ENCODE peak calls at places on chromosomes 4 and X, in seven cellular contexts. U is coronary artery, Q is endothelial cell, J is activated B cell treated with CpG ODN at 0.5 μM for 24 hours, Y is astrocyte of the cerebellum, X is lower lobe of right lung, W is WTC11. V is an unnamed sample.

GRCh38 chrX:110791206-110791605 is 4.4 kb downstream of the CHRDL1 start:
- DNase-seq in W (no peak), Y (no peak), X (no peak), U (no peak), J (no peak), Q (no peak), V (no peak)

GRCh38 chr4:183571350-183572076 is 66.7 kb downstream of the ING2 start:
- DNase-seq in X (peak), Y (no peak), W (no peak), Q (no peak), U (no peak), J (no peak), V (no peak)

GRCh38 chr4:124691801-124692200 is 20.7 kb downstream of the ANKRD50 start:
- DNase-seq in Q (no peak), X (no peak), Y (no peak), U (no peak), W (no peak), J (no peak), V (no peak)

GRCh38 chr4:18388029-18388428 is 366.5 kb upstream of the LCORL start:
- DNase-seq in W (no peak), Q (no peak), Y (peak), U (no peak), X (no peak), J (no peak), V (no peak)

GRCh38 chr4:38119663-38120374 is 159.6 kb downstream of the PTTG2 start:
- DNase-seq in W (no peak), Y (peak), X (no peak), U (no peak), J (no peak), Q (no peak), V (no peak)

GRCh38 chr4:165302658-165303057 is 24.8 kb upstream of the MSMO1 start:
- DNase-seq in W (no peak), J (no peak), Q (no peak), U (no peak), Y (no peak), X (no peak), V (no peak)

GRCh38 chr4:69753666-69754065 is 6.8 kb downstream of the SULT1B1 start:
- DNase-seq in Y (no peak), U (no peak), Q (no peak), J (no peak), X (no peak), W (no peak), V (no peak)

GRCh38 chr4:101074326-101074725 is 273.0 kb downstream of the PPP3CA start:
- DNase-seq in Q (no peak), Y (peak), U (no peak), X (no peak), J (no peak), W (no peak), V (no peak)

GRCh38 chrX:9072281-9072680 is 38.4 kb upstream of the FAM9B start:
- DNase-seq in Y (no peak), U (no peak), X (no peak), J (no peak), W (no peak), Q (no peak), V (no peak)

GRCh38 chr4:54660591-54660990 is 2.8 kb downstream of the KIT start:
- DNase-seq in U (no peak), J (no peak), W (no peak), X (no peak), Q (no peak), Y (no peak), V (no peak)

GRCh38 chr4:114399085-114399484 is 199.5 kb upstream of the UGT8 start:
- DNase-seq in U (no peak), X (no peak), Y (no peak), Q (no peak), W (peak), J (no peak), V (no peak)

GRCh38 chr4:185183622-185184281 is 20.0 kb downstream of the CFAP97 start:
- DNase-seq in U (no peak), Q (peak), W (peak), J (no peak), Y (peak), X (peak), V (peak)

GRCh38 chrX:72131317-72132294 is at the start of gene RTL5:
- DNase-seq in J (peak), Q (peak), Y (peak), W (peak), X (peak), U (peak), V (peak)

GRCh38 chr4:169724251-169724650 is 33.5 kb downstream of the HPF1 start:
- DNase-seq in Y (peak), J (no peak), U (no peak), Q (no peak), X (no peak), W (no peak), V (no peak)

GRCh38 chr4:40350627-40351227 is 15.6 kb downstream of the CHRNA9 start:
- DNase-seq in J (no peak), U (no peak), X (no peak), Y (no peak), Q (no peak), W (no peak), V (no peak)

GRCh38 chr4:40238700-40239548 is 42.1 kb downstream of the RHOH start:
- DNase-seq in X (no peak), Y (no peak), J (no peak), Q (no peak), U (no peak), W (no peak), V (no peak)

GRCh38 chr4:43411226-43411625 is 518.7 kb downstream of the GRXCR1 start:
- DNase-seq in J (no peak), X (no peak), U (no peak), Q (no peak), W (no peak), Y (no peak), V (no peak)

GRCh38 chr4:3243066-3243775 is 5.7 kb upstream of the MSANTD1 start:
- DNase-seq in Q (no peak), Y (no peak), X (no peak), U (no peak), W (no peak), J (no peak), V (no peak)

GRCh38 chrX:13092455-13092941 is 48.1 kb upstream of the FAM9C start:
- DNase-seq in Q (no peak), J (peak), Y (no peak), W (no peak), U (no peak), X (peak), V (no peak)

GRCh38 chr4:42371306-42372063 is 25.8 kb upstream of the SHISA3 start:
- DNase-seq in Q (no peak), W (no peak), X (no peak), J (no peak), Y (peak), U (no peak), V (peak)

GRCh38 chr4:5751073-5751917 is 40.3 kb downstream of the EVC start:
- DNase-seq in Y (no peak), W (no peak), J (no peak), U (peak), Q (no peak), X (no peak), V (no peak)

GRCh38 chrX:21655901-21656586 is 2.1 kb downstream of the KLHL34 start:
- DNase-seq in Q (no peak), J (peak), Y (no peak), W (no peak), U (peak), X (no peak), V (no peak)

GRCh38 chrX:74550295-74550802 is 64.1 kb downstream of the RLIM start:
- DNase-seq in W (peak), U (peak), J (peak), X (peak), Q (peak), Y (peak), V (no peak)

GRCh38 chr4:48780867-48781219 is 764 bp upstream of the FRYL start:
- DNase-seq in X (no peak), Y (no peak), U (no peak), Q (no peak), J (no peak), W (no peak), V (no peak)

GRCh38 chrX:39749728-39750127 is 348.0 kb downstream of the BCOR start:
- DNase-seq in X (no peak), U (no peak), Q (no peak), J (no peak), W (no peak), Y (no peak), V (no peak)

GRCh38 chr4:93813092-93813491 is 15.5 kb upstream of the ATOH1 start:
- DNase-seq in X (no peak), U (no peak), Q (no peak), Y (no peak), J (no peak), W (no peak), V (no peak)

GRCh38 chr4:1206299-1207156 is 34.1 kb upstream of the SPON2 start:
- DNase-seq in J (peak), Y (no peak), Q (no peak), U (peak), W (peak), X (peak), V (no peak)

GRCh38 chr4:152696764-152697250 is 17.0 kb upstream of the TMEM154 start:
- DNase-seq in U (no peak), Q (no peak), Y (peak), X (no peak), W (no peak), J (no peak), V (no peak)

GRCh38 chr4:179059396-179059795 is 1617.2 kb upstream of the AGA start:
- DNase-seq in Q (no peak), U (no peak), W (no peak), X (no peak), J (no peak), Y (no peak), V (no peak)

GRCh38 chrX:2589186-2590020 is 88.6 kb upstream of the DHRSX start:
- DNase-seq in Y (no peak), J (no peak), U (no peak), Q (no peak), W (no peak), X (no peak), V (no peak)
- TF ChIP-seq CTCF in Y (no peak), J (no peak), U (no peak), Q (no peak), W (no peak), X (no peak), V (no peak)

DNA sequence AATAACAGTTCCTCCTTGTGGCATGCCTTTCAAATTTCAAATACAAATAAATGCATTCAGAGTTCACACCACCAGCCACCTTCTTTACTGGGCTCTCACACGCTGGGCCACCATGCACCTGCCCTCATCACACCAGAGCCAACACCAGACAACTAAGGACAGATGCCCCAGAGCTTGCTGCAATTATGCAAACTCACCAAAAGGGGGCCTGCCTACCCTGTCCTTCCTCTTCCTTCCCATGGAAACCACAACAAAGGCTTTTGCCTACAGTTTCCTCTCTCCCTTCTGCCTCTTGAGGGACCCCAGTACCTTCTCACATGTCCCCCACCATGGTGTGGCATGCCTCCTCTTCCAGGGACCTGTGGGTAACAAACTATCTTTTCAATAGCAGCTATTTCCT is 1333.9 kb upstream of the TENM3 start:
- DNase-seq in U (no peak), Y (no peak), X (no peak), J (no peak), W (peak), Q (no peak), V (no peak)
- TF ChIP-seq CTCF in U (no peak), Y (peak), X (no peak), J (no peak), W (peak), Q (peak), V (no peak)

GRCh38 chrX:7941390-7942042 is 14.3 kb upstream of the PNPLA4 start:
- DNase-seq in W (peak), J (no peak), Y (peak), Q (peak), U (no peak), X (no peak), V (no peak)
- TF ChIP-seq CTCF in W (no peak), J (no peak), Y (peak), Q (no peak), U (no peak), X (no peak), V (peak)

GRCh38 chrX:52217494-52218160 is 32.9 kb downstream of the MAGED4 start:
- DNase-seq in X (no peak), Y (no peak), U (no peak), W (peak), Q (peak), J (no peak), V (no peak)
- TF ChIP-seq CTCF in X (no peak), Y (no peak), U (no peak), W (no peak), Q (no peak), J (no peak), V (no peak)

GRCh38 chr4:182560358-182560757 is 317.2 kb downstream of the TENM3 start:
- DNase-seq in J (no peak), W (peak), X (no peak), Q (no peak), U (no peak), Y (peak), V (no peak)
- TF ChIP-seq CTCF in J (no peak), W (no peak), X (no peak), Q (no peak), U (no peak), Y (peak), V (peak)

GRCh38 chrX:54444752-54445151 is 4.5 kb downstream of the TSR2 start:
- DNase-seq in U (no peak), Y (no peak), J (no peak), X (no peak), Q (no peak), W (no peak), V (no peak)

GRCh38 chrX:54442790-54443189 is 2.6 kb downstream of the TSR2 start:
- DNase-seq in X (no peak), U (no peak), J (no peak), Y (no peak), Q (no peak), W (no peak), V (no peak)

GRCh38 chrX:54446084-54446483 is 5.9 kb downstream of the TSR2 start:
- DNase-seq in X (no peak), W (peak), J (no peak), Y (no peak), Q (no peak), U (no peak), V (no peak)

GRCh38 chrX:54435121-54435520 is 5.1 kb upstream of the TSR2 start:
- DNase-seq in Y (no peak), W (no peak), U (no peak), X (no peak), J (no peak), Q (no peak), V (no peak)

GRCh38 chrX:54439967-54440871 is at the start of gene TSR2:
- DNase-seq in U (peak), Y (peak), Q (peak), J (peak), X (peak), W (peak), V (no peak)
- TF ChIP-seq CTCF in U (no peak), Y (peak), Q (no peak), J (no peak), X (no peak), W (no peak), V (peak)

DNA sequence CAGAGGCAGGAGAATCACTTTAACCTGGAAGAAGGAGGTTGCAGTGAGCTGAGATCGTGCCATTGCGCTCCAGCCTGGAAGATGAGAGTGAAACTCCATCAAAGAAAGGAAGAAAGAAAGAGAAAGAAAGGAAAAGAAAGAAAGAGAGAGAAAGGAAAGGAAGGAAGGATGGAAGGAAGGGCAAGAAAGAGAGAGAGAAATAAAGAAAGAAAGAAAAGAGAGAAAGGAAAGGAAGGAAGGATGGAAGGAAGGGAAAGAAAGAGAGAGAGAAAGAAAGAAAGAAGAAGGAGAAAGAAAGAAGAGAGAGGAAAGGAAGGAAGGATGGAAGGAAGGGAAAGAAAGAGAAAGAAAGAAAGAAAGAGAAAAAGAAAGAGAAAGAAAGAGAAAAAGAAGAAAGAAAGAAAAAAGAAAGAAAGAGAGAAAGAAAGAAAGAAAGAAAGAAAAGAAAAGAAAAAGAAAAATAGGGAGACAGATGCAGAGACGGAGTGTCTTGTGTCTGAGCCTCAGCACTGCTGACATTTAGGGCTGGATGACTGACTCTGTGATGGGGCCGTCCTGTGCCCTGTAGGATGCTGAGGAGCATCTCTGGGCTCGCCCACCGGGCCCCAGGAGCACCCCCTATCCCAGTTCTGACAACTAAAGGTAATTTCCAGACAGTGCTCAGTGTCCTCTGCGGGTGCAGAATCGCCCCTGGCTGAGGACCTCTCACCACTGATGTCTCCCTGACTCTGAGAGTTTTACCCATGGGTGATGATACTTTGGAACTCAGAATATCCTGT is 61.7 kb downstream of the CRLF2 start:
- DNase-seq in U (no peak), Y (no peak), J (no peak), Q (no peak), X (no peak), W (no peak), V (no peak)
- TF ChIP-seq CTCF in U (no peak), Y (no peak), J (no peak), Q (no peak), X (no peak), W (no peak), V (no peak)

GRCh38 chr4:8586246-8586645 is 6.1 kb downstream of the GPR78 start:
- DNase-seq in J (no peak), Y (no peak), X (no peak), Q (no peak), W (no peak), U (no peak), V (no peak)

GRCh38 chr4:8585721-8586161 is 5.5 kb downstream of the GPR78 start:
- DNase-seq in X (peak), U (no peak), Y (no peak), Q (no peak), J (no peak), W (peak), V (no peak)

GRCh38 chr4:8586671-8587468 is 5.7 kb upstream of the CPZ start:
- DNase-seq in Q (no peak), W (peak), X (peak), U (no peak), Y (no peak), J (no peak), V (no peak)

GRCh38 chr4:8583655-8584025 is 3.4 kb downstream of the GPR78 start:
- DNase-seq in W (peak), U (no peak), Q (no peak), J (no peak), Y (no peak), X (no peak), V (no peak)

DNA sequence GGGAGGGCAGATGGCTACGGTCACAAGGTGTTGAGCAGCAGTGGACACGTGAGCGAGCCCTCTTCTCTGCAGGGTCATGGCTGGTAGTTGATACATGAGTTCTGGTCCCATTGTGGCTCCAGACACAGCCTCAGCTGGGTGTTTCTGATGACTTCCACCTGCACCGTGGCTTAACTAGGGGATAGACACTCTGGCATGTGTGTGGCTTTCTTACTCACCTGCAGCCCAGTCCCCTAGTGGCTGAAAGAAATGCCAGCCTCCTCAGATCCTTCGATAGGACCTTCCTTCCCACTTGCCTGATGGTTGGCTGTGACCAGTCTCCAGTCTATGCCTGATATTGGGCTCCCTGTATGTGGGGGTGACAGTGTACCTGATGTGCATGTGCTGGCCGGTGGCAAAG is 5.0 kb downstream of the GPR78 start:
- DNase-seq in U (no peak), J (no peak), Q (no peak), X (no peak), W (peak), Y (no peak), V (no peak)
- TF ChIP-seq CTCF in U (no peak), J (no peak), Q (peak), X (no peak), W (no peak), Y (no peak), V (no peak)

V was measured in D721Med.